ENCODE peak calls at places on chromosome 4, in five cellular contexts. V is PC-3, Z is BE2C, O is Peyer's patch, R is GM23248. C is an unnamed sample.

GRCh38 chr4:79623125-79623905 is 215.3 kb upstream of the GK2 start:
- DNase-seq in O (no peak), R (peak; percentile 44), V (no peak), Z (peak; percentile 10), C (no peak)

GRCh38 chr4:98939892-98940298 is 11.0 kb upstream of the EIF4E start:
- DNase-seq in Z (peak; percentile 10), O (no peak), R (peak; percentile 79), V (peak; percentile 83), C (peak; percentile 17)

GRCh38 chr4:52552778-52553177 is 106.3 kb downstream of the USP46 start:
- DNase-seq in Z (no peak), R (no peak), V (peak; percentile 28), O (no peak), C (no peak)

GRCh38 chr4:180999217-180999616 is 1244.0 kb upstream of the TENM3 start:
- DNase-seq in O (no peak), Z (peak; percentile 51), V (no peak), R (no peak), C (no peak)

GRCh38 chr4:71147261-71147660 is 153.8 kb downstream of the DCK start:
- DNase-seq in Z (no peak), O (no peak), V (peak; percentile 26), R (peak; percentile 56), C (no peak)

GRCh38 chr4:2059034-2059725 is at the start of gene NAT8L:
- DNase-seq in Z (peak; percentile 70), O (no peak), R (peak; percentile 47), V (peak; percentile 11), C (no peak)

GRCh38 chr4:10974371-10974770 is 289.8 kb upstream of the CLNK start:
- DNase-seq in R (no peak), Z (no peak), V (no peak), O (no peak), C (no peak)

GRCh38 chr4:169040559-169041261 is 30.7 kb upstream of the CBR4 start:
- DNase-seq in R (no peak), O (no peak), Z (no peak), V (peak; percentile 28), C (no peak)

GRCh38 chr4:73133784-73134183 is 64.3 kb upstream of the COX18 start:
- DNase-seq in V (no peak), Z (no peak), O (no peak), R (no peak), C (no peak)

GRCh38 chr4:168631241-168632151 is 134.6 kb downstream of the PALLD start:
- DNase-seq in Z (peak; percentile 81), V (peak; percentile 69), R (peak; percentile 79), O (peak; percentile 17), C (no peak)

GRCh38 chr4:185395255-185395955 is at the start of gene LRP2BP:
- DNase-seq in V (peak; percentile 18), O (no peak), Z (no peak), R (peak; percentile 36), C (peak; percentile 32)

GRCh38 chr4:5365071-5366008 is 314.1 kb downstream of the STK32B start:
- DNase-seq in V (peak; percentile 97), O (no peak), R (peak; percentile 95), Z (no peak), C (no peak)

GRCh38 chr4:7402526-7402925 is 32.2 kb downstream of the PSAPL1 start:
- DNase-seq in V (peak; percentile 39), O (no peak), Z (no peak), R (no peak), C (no peak)

GRCh38 chr4:126799971-126800722 is 832.6 kb upstream of the INTU start:
- DNase-seq in R (peak; percentile 56), Z (no peak), O (no peak), V (no peak), C (no peak)

GRCh38 chr4:107950746-107951540 is 19.6 kb downstream of the CYP2U1 start:
- DNase-seq in O (no peak), R (peak; percentile 53), Z (no peak), V (no peak), C (no peak)

GRCh38 chr4:80008351-80008750 is 64.7 kb downstream of the ANTXR2 start:
- DNase-seq in V (no peak), R (no peak), Z (no peak), O (no peak), C (no peak)

GRCh38 chr4:1990348-1990645 is 18.5 kb downstream of the NELFA start:
- DNase-seq in Z (no peak), O (no peak), R (no peak), V (no peak), C (no peak)

GRCh38 chr4:150578745-150579470 is 3.0 kb upstream of the MAB21L2 start:
- DNase-seq in Z (peak; percentile 80), O (no peak), V (no peak), R (peak; percentile 36), C (no peak)
- H3K4me3 ChIP-seq in Z (peak overlapping the region; percentile 91), O (peak overlapping the region; percentile 46), V (no peak overlapping the region), R (peak overlapping the region; percentile 68), C (no peak overlapping the region)

GRCh38 chr4:3188118-3188517 is 60.8 kb upstream of the MSANTD1 start:
- DNase-seq in Z (no peak), R (no peak), V (no peak), O (no peak), C (no peak)
- H3K36me3 ChIP-seq in Z (peaks cover 23% of the 10 kb centered on the region), R (peaks cover 17% of the 10 kb centered on the region), V (peaks cover 7% of the 10 kb centered on the region), O (peaks cover 77% of the 10 kb centered on the region), C (peaks cover 1% of the 10 kb centered on the region)

GRCh38 chr4:66640216-66640615 is 905.1 kb downstream of the CENPC start:
- DNase-seq in Z (no peak), O (no peak), R (no peak), V (no peak), C (no peak)
- H3K4me1 ChIP-seq in Z (no peaks in the 10 kb centered on the region), O (no peaks in the 10 kb centered on the region), R (no peaks in the 10 kb centered on the region), V (peaks cover 9% of the 10 kb centered on the region), C (no peaks in the 10 kb centered on the region)

GRCh38 chr4:146632770-146633470 is 5.8 kb upstream of the POU4F2 start:
- DNase-seq in V (no peak), O (no peak), Z (no peak), R (no peak), C (no peak)

GRCh38 chr4:146638801-146639351 is at the start of gene POU4F2:
- DNase-seq in O (no peak), R (peak; percentile 52), V (no peak), Z (peak; percentile 56), C (no peak)

GRCh38 chr4:146634825-146635224 is 3.9 kb upstream of the POU4F2 start:
- DNase-seq in V (no peak), R (no peak), Z (no peak), O (no peak), C (no peak)

GRCh38 chr4:146637853-146638800 is 566 bp upstream of the POU4F2 start:
- DNase-seq in V (no peak), R (no peak), Z (peak; percentile 20), O (no peak), C (no peak)

GRCh38 chr4:146633471-146633800 is 5.3 kb upstream of the POU4F2 start:
- DNase-seq in Z (no peak), O (no peak), V (no peak), R (no peak), C (no peak)
- H3K4me3 ChIP-seq in Z (no peak overlapping the region), O (no peak overlapping the region), V (no peak overlapping the region), R (no peak overlapping the region), C (no peak overlapping the region)

GRCh38 chr4:75497133-75497532 is 17.1 kb downstream of the RCHY1 start:
- DNase-seq in O (no peak), V (peak; percentile 14), Z (no peak), R (peak; percentile 61), C (no peak)
- H3K36me3 ChIP-seq in O (peaks cover 26% of the 10 kb centered on the region), V (peaks cover 37% of the 10 kb centered on the region), Z (peaks cover 25% of the 10 kb centered on the region), R (peaks cover 25% of the 10 kb centered on the region), C (no peaks in the 10 kb centered on the region)

GRCh38 chr4:128393111-128393704 is 105.6 kb upstream of the PGRMC2 start:
- DNase-seq in R (peak; percentile 55), Z (peak; percentile 62), V (no peak), O (no peak), C (no peak)
- H3K4me1 ChIP-seq in R (peaks cover 41% of the 10 kb centered on the region), Z (peaks cover 26% of the 10 kb centered on the region), V (peaks cover 9% of the 10 kb centered on the region), O (peaks cover 5% of the 10 kb centered on the region), C (no peaks in the 10 kb centered on the region)

GRCh38 chr4:164876680-164877324 is at the start of gene APELA:
- DNase-seq in Z (no peak), V (peak; percentile 6), R (no peak), O (no peak), C (no peak)
- H3K4me3 ChIP-seq in Z (no peak within 1 kb of the TSS), V (no peak within 1 kb of the TSS), R (no peak within 1 kb of the TSS), O (no peak within 1 kb of the TSS), C (no peak within 1 kb of the TSS)

C was measured in naive thymus-derived CD4-positive, alpha-beta T cell.